ENCODE peak calls at places on chromosomes 3 and 15, in seven cellular contexts. P is stimulated activated CD8-positive, alpha-beta memory T cell treated with anti-CD3 and anti-CD28 coated beads, Interleukin-7, amount 100 ng/mL, for 4 hours; G is neuronal stem cell; T is heart right ventricle; B is naive thymus-derived CD8-positive, alpha-beta T cell; R is adrenal gland; F is thyroid gland. I is an unnamed sample.

GRCh38 chr3:72855001-72855400 is 6.8 kb upstream of the SHQ1 start:
- DNase-seq in P (no peak), G (no peak), T (no peak), B (no peak), R (no peak), F (no peak), I (no peak)

GRCh38 chr3:122795674-122795969 is 753 bp downstream of the SLC49A4 start:
- DNase-seq in P (no peak), G (no peak), T (no peak), B (no peak), R (no peak), F (no peak), I (no peak)

GRCh38 chr15:38563723-38564519 is 693 bp downstream of the RASGRP1 start:
- DNase-seq in P (peak; percentile 85), G (peak; percentile 57), T (peak; percentile 72), B (peak; percentile 85), R (peak; percentile 66), F (peak; percentile 55), I (no peak)

GRCh38 chr3:171806200-171807128 is 3.8 kb downstream of the PLD1 start:
- DNase-seq in P (no peak), G (no peak), T (no peak), B (no peak), R (no peak), F (no peak), I (no peak)

GRCh38 chr15:95497681-95498080 is 832.8 kb upstream of the NR2F2 start:
- DNase-seq in P (no peak), G (no peak), T (no peak), B (no peak), R (no peak), F (no peak), I (no peak)

GRCh38 chr3:154242766-154243165 is 81.5 kb downstream of the DHX36 start:
- DNase-seq in P (no peak), G (no peak), T (no peak), B (no peak), R (no peak), F (no peak), I (no peak)

GRCh38 chr3:160016972-160017371 is 28.3 kb downstream of the IL12A start:
- DNase-seq in P (no peak), G (no peak), T (no peak), B (no peak), R (no peak), F (no peak), I (no peak)

GRCh38 chr3:185711255-185711870 is 113.5 kb downstream of the IGF2BP2 start:
- DNase-seq in P (no peak), G (no peak), T (no peak), B (no peak), R (no peak), F (no peak), I (no peak)

GRCh38 chr3:127676456-127676855 is 3.7 kb downstream of the ABTB1 start:
- DNase-seq in P (no peak), G (no peak), T (no peak), B (no peak), R (peak; percentile 15), F (peak; percentile 0), I (no peak)

GRCh38 chr15:57306305-57306943 is 69.9 kb upstream of the CGNL1 start:
- DNase-seq in P (peak; percentile 59), G (peak; percentile 78), T (peak; percentile 92), B (peak; percentile 78), R (peak; percentile 90), F (peak; percentile 82), I (peak; percentile 66)

GRCh38 chr3:10164546-10165393 is at the start of gene IRAK2:
- DNase-seq in P (peak; percentile 53), G (peak; percentile 54), T (peak; percentile 80), B (peak; percentile 69), R (peak; percentile 78), F (peak; percentile 73), I (peak; percentile 8)

GRCh38 chr15:59553879-59554735 is 57.5 kb upstream of the GCNT3 start:
- DNase-seq in P (no peak), G (no peak), T (no peak), B (no peak), R (no peak), F (no peak), I (no peak)

GRCh38 chr15:74364936-74365618 is 2.4 kb downstream of the CYP11A1 start:
- DNase-seq in P (no peak), G (no peak), T (no peak), B (no peak), R (no peak), F (no peak), I (no peak)

GRCh38 chr3:47512416-47513124 is 942 bp downstream of the ELP6 start:
- DNase-seq in P (peak; percentile 3), G (no peak), T (peak; percentile 19), B (no peak), R (peak; percentile 51), F (peak; percentile 28), I (peak; percentile 4)

GRCh38 chr3:196788509-196788908 is 48.9 kb downstream of the PAK2 start:
- DNase-seq in P (no peak), G (no peak), T (no peak), B (no peak), R (no peak), F (no peak), I (no peak)

GRCh38 chr15:68277605-68278344 is at the start of gene FEM1B:
- DNase-seq in P (peak; percentile 83), G (peak; percentile 87), T (peak; percentile 89), B (peak; percentile 97), R (peak; percentile 92), F (peak; percentile 93), I (peak; percentile 62)

GRCh38 chr3:114328345-114328744 is 34.5 kb downstream of the TIGIT start:
- DNase-seq in P (no peak), G (no peak), T (no peak), B (no peak), R (no peak), F (no peak), I (no peak)

GRCh38 chr15:71658827-71659729 is 151.3 kb upstream of the NR2E3 start:
- DNase-seq in P (no peak), G (no peak), T (no peak), B (no peak), R (no peak), F (no peak), I (no peak)

GRCh38 chr3:168512802-168513201 is 417.1 kb upstream of the GOLIM4 start:
- DNase-seq in P (no peak), G (no peak), T (no peak), B (no peak), R (no peak), F (no peak), I (no peak)

GRCh38 chr15:92801412-92801773 is 98.7 kb upstream of the CHD2 start:
- DNase-seq in P (no peak), G (no peak), T (no peak), B (no peak), R (no peak), F (no peak), I (no peak)

I was measured in DMS79 treated with DMSO at 0.1 percent for 48 hours.